ENCODE peak calls at places on chromosomes 12 and 14, in five cellular contexts. H is body of pancreas, Q is ascending aorta, G is astrocyte, S is B cell. Z is an unnamed sample.

GRCh38 chr12:94603434-94604068 is 46.8 kb downstream of the TMCC3 start:
- DNase-seq in H (peak; percentile 40), Q (no peak), G (no peak), S (peak; percentile 67), Z (no peak)

GRCh38 chr14:104638190-104638589 is 33.6 kb upstream of the TMEM179 start:
- DNase-seq in H (no peak), Q (no peak), G (no peak), S (no peak), Z (no peak)

GRCh38 chr12:108594-108993 is 42.0 kb downstream of the IQSEC3 start:
- DNase-seq in H (peak; percentile 54), Q (no peak), G (no peak), S (no peak), Z (no peak)

GRCh38 chr12:96454396-96454795 is 35.0 kb upstream of the CFAP54 start:
- DNase-seq in H (no peak), Q (no peak), G (no peak), S (no peak), Z (no peak)

GRCh38 chr14:36510874-36511273 is 9.2 kb downstream of the NKX2-1 start:
- DNase-seq in H (no peak), Q (no peak), G (no peak), S (no peak), Z (no peak)

GRCh38 chr12:44972746-44973421 is 78.0 kb downstream of the DBX2 start:
- DNase-seq in H (no peak), Q (no peak), G (no peak), S (no peak), Z (peak; percentile 17)

GRCh38 chr12:19507823-19508222 is 68.5 kb downstream of the AEBP2 start:
- DNase-seq in H (no peak), Q (no peak), G (no peak), S (no peak), Z (no peak)

GRCh38 chr12:47838286-47838931 is 18.7 kb upstream of the HDAC7 start:
- DNase-seq in H (no peak), Q (no peak), G (no peak), S (peak; percentile 61), Z (peak; percentile 60)

GRCh38 chr12:17809206-17809605 is 280.8 kb downstream of the RERGL start:
- DNase-seq in H (no peak), Q (no peak), G (no peak), S (no peak), Z (no peak)

GRCh38 chr12:79725987-79726386 is 35.2 kb upstream of the PAWR start:
- DNase-seq in H (no peak), Q (no peak), G (peak; percentile 86), S (no peak), Z (no peak)

GRCh38 chr14:106436310-106436905 is 910.0 kb downstream of the TMEM121 start:
- DNase-seq in H (peak; percentile 20), Q (no peak), G (no peak), S (peak; percentile 72), Z (no peak)

GRCh38 chr12:53207042-53207441 is at the start of gene ITGB7:
- DNase-seq in H (no peak), Q (no peak), G (no peak), S (peak; percentile 77), Z (peak; percentile 78)

GRCh38 chr12:104578453-104578852 is 121.7 kb downstream of the CHST11 start:
- DNase-seq in H (no peak), Q (no peak), G (peak; percentile 92), S (no peak), Z (no peak)

GRCh38 chr12:85441740-85442139 is 161.7 kb downstream of the ALX1 start:
- DNase-seq in H (no peak), Q (no peak), G (no peak), S (no peak), Z (no peak)

GRCh38 chr14:73260574-73260973 is 23.3 kb downstream of the PAPLN start:
- DNase-seq in H (no peak), Q (peak; percentile 44), G (no peak), S (no peak), Z (no peak)

GRCh38 chr12:124565656-124566180 is 1.7 kb downstream of the NCOR2 start:
- DNase-seq in H (no peak), Q (no peak), G (no peak), S (no peak), Z (peak; percentile 57)

GRCh38 chr12:124563401-124563800 is 4.0 kb downstream of the NCOR2 start:
- DNase-seq in H (no peak), Q (no peak), G (no peak), S (no peak), Z (no peak)

GRCh38 chr12:124565071-124565491 is 2.3 kb downstream of the NCOR2 start:
- DNase-seq in H (peak; percentile 50), Q (no peak), G (no peak), S (no peak), Z (no peak)

GRCh38 chr12:124563809-124564208 is 3.6 kb downstream of the NCOR2 start:
- DNase-seq in H (no peak), Q (no peak), G (no peak), S (no peak), Z (no peak)

DNA sequence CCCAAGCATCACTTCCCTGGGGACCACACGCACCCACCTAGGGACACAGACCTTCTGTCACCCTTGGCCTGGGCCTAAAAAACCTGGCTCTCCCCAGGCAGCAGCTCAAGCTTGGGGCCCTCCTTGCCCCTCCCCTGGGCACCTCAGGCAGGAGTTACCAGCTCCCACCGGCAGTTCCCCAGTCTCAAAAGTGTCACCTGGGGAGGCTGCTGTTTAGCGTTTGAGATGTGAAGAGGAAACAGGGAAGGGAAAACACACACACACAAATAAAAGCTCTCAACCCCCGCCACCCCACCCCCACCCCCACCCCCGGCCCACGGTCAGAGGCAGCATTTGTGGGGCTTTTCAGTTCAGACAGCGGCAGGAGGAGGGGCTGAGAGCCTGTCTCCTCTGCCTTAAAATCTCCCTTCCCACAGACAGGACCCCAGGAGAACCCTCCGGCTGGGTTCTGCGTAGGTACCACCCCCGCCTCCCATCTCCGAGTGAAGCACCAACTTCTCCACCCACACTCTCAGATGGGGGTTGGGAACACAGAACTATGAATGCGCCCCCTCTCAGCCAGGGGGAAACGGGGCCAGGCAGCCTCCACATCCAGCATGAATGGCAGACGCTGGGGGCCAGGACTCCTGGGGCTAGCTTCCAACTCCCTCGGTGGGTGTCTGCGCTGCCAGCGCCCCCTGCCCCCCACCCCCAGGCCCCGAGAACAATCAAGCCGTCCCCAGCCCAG is 3.0 kb downstream of the NCOR2 start:
- DNase-seq in H (no peak), Q (no peak), G (no peak), S (no peak), Z (peak; percentile 58)
- TF ChIP-seq CTCF in H (no peak), Q (no peak), G (no peak), S (no peak), Z (no peak)

DNA sequence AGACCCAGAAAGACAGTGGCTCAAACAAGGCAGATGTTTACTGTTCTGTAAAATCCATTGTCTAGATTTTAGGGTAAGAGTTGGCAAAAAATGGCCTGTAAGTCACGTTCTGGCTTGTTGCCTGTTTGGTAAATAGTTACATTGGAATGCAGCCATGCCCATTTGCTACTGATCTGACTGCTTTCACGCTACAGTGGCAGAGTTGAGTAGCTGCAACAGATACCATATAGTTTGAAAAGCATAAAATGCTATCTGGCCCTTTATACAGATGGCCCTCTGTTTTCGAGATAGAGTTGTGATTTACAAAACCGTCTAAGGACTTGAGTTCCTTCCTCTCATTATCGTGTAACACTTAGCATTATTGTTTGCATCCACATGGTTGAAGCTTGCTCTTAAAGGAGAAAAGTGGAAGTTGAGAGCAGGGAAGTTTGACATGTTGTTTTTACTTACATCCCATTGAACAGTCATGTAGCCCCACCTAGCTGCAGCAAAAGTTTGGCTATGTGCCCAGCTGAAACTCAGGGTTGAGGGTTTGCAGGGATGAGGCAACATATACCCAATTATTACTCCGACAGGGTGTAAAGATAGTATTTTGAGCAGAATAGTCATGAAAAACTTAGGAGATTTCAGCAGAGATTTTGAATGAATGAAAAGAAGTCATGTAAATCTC is 11.3 kb upstream of the SCFD1 start:
- DNase-seq in H (peak; percentile 70), Q (no peak), G (peak; percentile 65), S (peak; percentile 29), Z (no peak)
- TF ChIP-seq CTCF in H (peak; percentile 30), Q (no peak), G (peak; percentile 11), S (no peak), Z (peak; percentile 28)

DNA sequence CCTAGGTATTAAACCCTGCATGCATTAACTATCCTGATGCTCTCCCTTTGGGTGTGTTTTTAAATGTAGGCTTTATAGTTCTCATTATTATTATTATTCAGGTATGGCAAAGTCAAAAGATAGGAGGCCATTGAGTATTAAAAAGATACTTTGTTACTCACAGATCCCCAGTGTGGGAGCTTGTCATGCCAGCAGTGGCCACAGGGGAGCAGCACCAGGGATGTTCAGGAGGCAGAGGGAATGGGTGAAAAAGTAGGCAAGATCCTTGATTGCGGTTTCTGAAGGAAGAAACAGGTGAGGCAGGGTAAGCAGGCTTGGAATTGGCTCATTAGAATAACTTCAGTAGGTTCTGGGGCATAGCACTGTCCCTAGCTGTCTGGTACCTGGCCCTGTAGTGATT is 382.2 kb downstream of the MED13L start:
- DNase-seq in H (no peak), Q (no peak), G (no peak), S (no peak), Z (no peak)
- TF ChIP-seq CTCF in H (no peak), Q (no peak), G (peak; percentile 30), S (no peak), Z (peak; percentile 38)

DNA sequence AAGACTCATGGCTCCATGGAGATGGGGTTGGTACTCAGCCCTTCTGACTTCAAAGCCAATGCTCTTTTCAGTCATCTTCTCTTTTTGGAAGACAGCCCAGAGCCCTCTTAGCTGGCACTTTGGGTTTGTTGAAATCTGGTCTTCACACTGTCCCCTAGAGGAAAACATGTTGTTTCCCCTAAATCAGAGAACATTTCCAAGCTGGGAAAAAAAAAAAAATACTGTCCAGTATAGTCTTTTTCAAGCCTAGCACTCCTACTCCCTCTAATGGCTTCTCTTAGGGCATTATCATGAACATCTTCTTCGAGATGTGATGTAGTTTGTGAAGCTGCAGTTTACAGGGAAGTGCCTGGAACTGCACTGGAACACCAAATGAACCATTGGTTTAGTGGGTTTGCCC is 3.0 kb upstream of the ZC3H14 start:
- DNase-seq in H (no peak), Q (no peak), G (peak; percentile 42), S (no peak), Z (no peak)
- TF ChIP-seq CTCF in H (no peak), Q (no peak), G (peak; percentile 40), S (no peak), Z (no peak)

DNA sequence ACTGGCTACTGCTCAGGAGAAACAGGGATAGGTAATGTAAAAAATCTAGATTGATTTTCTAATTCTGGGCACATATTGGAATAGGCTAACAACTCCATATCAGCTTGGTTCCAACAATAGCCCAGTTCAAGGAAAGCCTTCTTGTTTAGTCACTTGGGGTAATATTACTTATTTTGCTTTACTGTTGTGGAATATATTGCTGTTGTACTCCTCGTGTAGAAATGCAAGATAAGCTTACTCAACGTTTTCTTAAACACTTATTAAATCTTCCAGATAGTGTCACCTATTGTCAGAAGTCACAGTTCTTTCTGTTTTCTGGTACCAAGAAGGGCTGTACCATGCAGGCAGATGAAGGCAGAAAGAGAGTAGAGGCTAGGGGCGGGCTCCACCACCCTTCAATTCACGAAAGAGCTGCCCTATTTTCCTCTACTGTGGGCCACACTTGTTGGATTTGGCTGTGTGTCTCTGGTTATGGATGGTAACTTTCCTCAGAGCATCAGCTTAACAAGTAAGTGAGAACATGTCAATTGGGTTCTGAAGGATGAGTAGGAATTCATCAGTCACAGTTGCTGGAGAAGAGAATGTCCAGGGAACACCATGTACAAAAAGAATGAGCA is 38.0 kb downstream of the CLMN start:
- DNase-seq in H (no peak), Q (no peak), G (no peak), S (no peak), Z (no peak)
- TF ChIP-seq CTCF in H (no peak), Q (no peak), G (no peak), S (no peak), Z (no peak)